ENCODE peak calls at places on chromosomes 11 and 22, in four cellular contexts. J is fibroblast of the aortic adventitia, C is IMR-90, R is neural progenitor cell. L is an unnamed sample.

GRCh38 chr22:50730013-50730891 is 7.8 kb upstream of the ACR start:
- DNase-seq in J (no peak), C (no peak), R (no peak), L (no peak)

GRCh38 chr11:22554221-22554620 is 71.4 kb downstream of the FANCF start:
- DNase-seq in J (no peak), C (no peak), R (no peak), L (no peak)

GRCh38 chr11:111361082-111361801 is 17.8 kb downstream of the POU2AF1 start:
- DNase-seq in J (no peak), C (no peak), R (no peak), L (no peak)

GRCh38 chr11:83778598-83778997 is 492.4 kb upstream of the CCDC90B start:
- DNase-seq in J (no peak), C (no peak), R (no peak), L (no peak)

GRCh38 chr11:38824573-38824972 is 2226.5 kb upstream of the RAG2 start:
- DNase-seq in J (no peak), C (peak; percentile 19), R (peak; percentile 22), L (peak; percentile 57)

GRCh38 chr11:88188251-88189030 is 13.2 kb upstream of the RAB38 start:
- DNase-seq in J (peak; percentile 81), C (no peak), R (no peak), L (peak; percentile 26)

GRCh38 chr11:99370557-99371200 is 349.9 kb downstream of the CNTN5 start:
- DNase-seq in J (peak; percentile 3), C (peak; percentile 72), R (peak; percentile 23), L (peak; percentile 80)

GRCh38 chr11:6458352-6458751 is 15.4 kb downstream of the TRIM3 start:
- DNase-seq in J (no peak), C (no peak), R (no peak), L (no peak)

GRCh38 chr22:27809226-27809625 is 7.7 kb upstream of the MN1 start:
- DNase-seq in J (no peak), C (no peak), R (no peak), L (no peak)

GRCh38 chr11:17988465-17988864 is 24.4 kb downstream of the SERGEF start:
- DNase-seq in J (no peak), C (no peak), R (no peak), L (no peak)

DNA sequence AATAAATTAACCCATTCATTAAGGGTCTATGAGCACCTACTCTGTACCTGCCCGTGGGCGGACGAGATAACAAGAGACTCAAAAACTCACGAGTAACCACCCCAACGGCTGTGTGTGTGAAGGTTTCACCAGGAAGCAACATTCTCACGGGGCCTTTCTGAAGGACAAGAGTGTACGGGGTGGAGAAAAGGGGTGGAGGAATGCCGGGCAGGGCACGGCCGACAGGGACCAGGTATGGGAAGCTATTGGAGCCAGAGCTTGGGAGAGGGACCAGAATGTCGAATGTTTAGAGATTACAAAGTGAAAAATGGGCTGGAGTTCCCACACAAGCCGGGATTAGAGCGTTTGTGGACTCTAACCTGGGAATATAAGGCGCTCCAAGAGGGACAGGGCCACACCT is 1.6 kb downstream of the KMT5B start:
- DNase-seq in J (no peak), C (no peak), R (no peak), L (no peak)
- H3K4me3 ChIP-seq in J (peak overlapping the region; percentile 94), C (no peak overlapping the region), R (peak overlapping the region; percentile 96), L (peak overlapping the region; percentile 94)

DNA sequence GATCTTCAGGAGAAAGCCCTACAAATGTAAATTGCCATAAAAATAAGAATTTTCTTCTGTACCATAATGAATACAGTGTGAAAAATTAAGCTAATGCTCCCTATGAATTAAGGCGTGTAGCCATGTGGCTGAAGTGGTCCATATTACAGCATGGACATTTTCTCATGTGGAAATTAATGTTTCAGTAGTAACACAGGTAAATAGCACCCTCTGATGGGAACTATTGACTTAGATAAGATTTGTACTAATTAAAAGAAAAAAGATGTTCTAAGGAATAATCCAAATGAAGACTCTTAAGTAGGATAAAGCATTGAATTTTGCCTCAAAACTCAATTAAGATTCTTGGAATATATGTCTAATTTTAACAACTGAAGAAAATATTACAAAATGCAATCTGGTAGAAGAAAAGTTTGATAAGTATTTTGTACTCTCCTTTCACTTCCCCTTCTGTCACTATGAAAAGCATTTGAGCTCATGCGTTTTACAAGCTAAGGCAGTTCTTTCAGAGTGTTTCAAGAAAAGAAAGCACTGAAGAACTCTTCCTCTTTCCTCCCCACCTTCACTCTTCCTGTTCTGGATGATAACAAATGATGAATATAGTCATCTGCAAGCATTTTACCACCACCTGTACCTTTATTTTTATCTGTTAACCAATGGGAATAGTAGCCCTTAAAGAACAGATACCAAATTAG is 9.9 kb upstream of the OR8D2 start:
- DNase-seq in J (peak; percentile 25), C (peak; percentile 2), R (no peak), L (peak; percentile 47)
- TF ChIP-seq CTCF in J (no peak), C (peak; percentile 30), R (no peak), L (peak; percentile 3)

GRCh38 chr11:65431452-65432132 is 9.0 kb downstream of the NEAT1 start:
- DNase-seq in J (peak; percentile 76), C (peak; percentile 48), R (no peak), L (peak; percentile 68)
- H3K4me3 ChIP-seq in J (peak overlapping the region; percentile 81), C (peak overlapping the region; percentile 19), R (no peak overlapping the region), L (peak overlapping the region; percentile 96)

GRCh38 chr11:15918674-15919073 is 437.7 kb downstream of the SOX6 start:
- DNase-seq in J (no peak), C (no peak), R (no peak), L (no peak)

GRCh38 chr11:15926071-15926470 is 430.3 kb downstream of the SOX6 start:
- DNase-seq in J (no peak), C (no peak), R (no peak), L (no peak)

GRCh38 chr11:15927196-15927865 is 429.0 kb downstream of the SOX6 start:
- DNase-seq in J (no peak), C (no peak), R (no peak), L (no peak)

GRCh38 chr11:15920856-15921629 is 435.3 kb downstream of the SOX6 start:
- DNase-seq in J (no peak), C (peak; percentile 8), R (peak; percentile 55), L (peak; percentile 23)

DNA sequence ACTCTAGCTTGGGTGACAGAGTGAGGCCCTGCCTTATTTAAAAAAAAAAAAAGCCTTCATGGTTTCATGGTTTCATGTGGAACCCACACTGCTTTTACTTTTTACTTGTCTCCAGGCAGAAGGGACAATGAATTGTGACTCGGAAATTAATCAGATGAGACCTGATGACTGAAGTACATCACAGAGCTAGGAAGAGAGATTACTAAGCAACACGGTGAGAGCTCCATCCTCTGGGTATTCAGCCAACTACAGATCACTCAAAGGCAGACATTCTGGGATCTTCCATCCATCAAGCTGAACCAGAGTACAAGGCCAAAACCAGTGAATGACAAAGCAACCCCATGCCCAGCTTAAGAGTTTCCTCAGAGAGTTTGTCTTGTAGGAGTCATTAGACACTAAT is 433.2 kb downstream of the SOX6 start:
- DNase-seq in J (no peak), C (no peak), R (peak; percentile 31), L (no peak)
- TF ChIP-seq CTCF in J (no peak), C (no peak), R (peak; percentile 35), L (no peak)

GRCh38 chr11:58654079-58654907 is 31.8 kb downstream of the CNTF start:
- DNase-seq in J (peak; percentile 84), C (peak; percentile 72), R (peak; percentile 87), L (peak; percentile 82)
- H3K4me3 ChIP-seq in J (peak overlapping the region; percentile 11), C (no peak overlapping the region), R (no peak overlapping the region), L (no peak overlapping the region)

GRCh38 chr22:49701380-49702067 is 126.1 kb downstream of the BRD1 start:
- DNase-seq in J (no peak), C (no peak), R (no peak), L (no peak)
- TF ChIP-seq CTCF in J (peak; percentile 33), C (no peak), R (peak; percentile 67), L (peak; percentile 33)

GRCh38 chr11:121448431-121448941 is 3.6 kb upstream of the SORL1 start:
- DNase-seq in J (no peak), C (peak; percentile 3), R (no peak), L (no peak)
- H3K4me3 ChIP-seq in J (no peak overlapping the region), C (no peak overlapping the region), R (no peak overlapping the region), L (no peak overlapping the region)

DNA sequence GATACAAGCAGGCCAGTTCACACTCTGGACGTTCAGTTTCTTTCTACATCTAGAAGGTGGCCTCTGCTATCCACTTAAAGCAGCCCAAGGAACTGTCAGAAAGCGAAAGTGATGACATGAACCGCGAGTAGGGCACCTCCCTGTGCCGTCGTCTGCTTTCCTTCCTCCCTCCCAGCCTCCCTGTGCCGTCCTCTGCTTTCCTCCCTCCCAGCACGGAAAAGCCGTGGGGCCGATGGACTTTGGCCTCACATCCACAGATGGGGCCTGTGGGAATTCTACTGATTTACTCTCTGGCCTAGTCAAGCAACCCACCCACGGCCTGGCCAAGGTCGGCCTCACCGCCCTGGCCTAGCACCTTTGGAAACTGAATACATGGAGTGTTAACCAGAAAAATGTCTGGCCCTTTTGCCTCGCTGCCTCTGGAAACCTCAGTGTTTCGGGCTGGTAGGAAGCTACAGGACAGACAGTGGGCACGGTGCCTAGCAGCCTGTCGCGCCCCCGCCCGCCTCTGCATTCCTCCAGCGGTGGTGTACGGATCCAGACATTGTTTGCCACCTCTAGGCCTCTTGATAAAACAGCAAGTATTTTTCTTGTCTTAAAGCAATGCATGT is 14.2 kb downstream of the PEX26 start:
- DNase-seq in J (peak; percentile 89), C (peak; percentile 43), R (no peak), L (peak; percentile 88)
- TF ChIP-seq CTCF in J (peak; percentile 36), C (no peak), R (no peak), L (peak; percentile 14)

GRCh38 chr11:73218106-73218829 is at the start of gene P2RY2:
- DNase-seq in J (no peak), C (no peak), R (peak; percentile 88), L (peak; percentile 24)

GRCh38 chr11:73217810-73218105 is 323 bp upstream of the P2RY2 start:
- DNase-seq in J (no peak), C (no peak), R (no peak), L (no peak)

GRCh38 chr11:73219396-73220285 is 1.6 kb downstream of the P2RY2 start:
- DNase-seq in J (no peak), C (no peak), R (peak; percentile 1), L (no peak)

GRCh38 chr11:73217131-73217809 is 811 bp upstream of the P2RY2 start:
- DNase-seq in J (no peak), C (no peak), R (peak; percentile 12), L (no peak)

DNA sequence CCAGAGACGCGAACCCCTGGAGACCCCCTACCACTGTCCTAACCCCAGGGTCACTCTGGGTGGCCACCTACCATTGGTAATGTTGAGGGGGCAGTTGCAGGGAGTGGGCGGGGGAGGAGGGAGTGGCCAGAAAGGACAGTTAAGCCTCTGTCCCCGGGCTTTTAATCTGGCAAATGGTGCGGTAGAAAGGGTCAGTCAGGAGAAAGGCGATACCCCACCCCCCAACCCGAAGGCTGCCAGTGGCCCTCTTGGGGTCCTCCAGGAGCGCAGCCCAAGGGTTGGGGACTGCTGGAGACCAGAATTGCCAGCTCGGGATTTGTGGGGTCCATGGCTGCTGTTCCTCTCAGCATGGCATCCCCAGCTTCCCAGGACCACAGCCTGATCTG is 742 bp downstream of the P2RY2 start:
- DNase-seq in J (no peak), C (no peak), R (peak; percentile 53), L (no peak)
- H3K4me3 ChIP-seq in J (no peak overlapping the region), C (no peak overlapping the region), R (peak overlapping the region; percentile 58), L (peak overlapping the region; percentile 42)

L was measured in fibroblast of pulmonary artery.